ENCODE peak calls at places on chromosome 11, in nine cellular contexts. F is DMS79 treated with DMSO at 0.1 percent for 48 hours; P is iris pigment epithelial cell; J is stimulated activated CD4-positive, alpha-beta T cell treated with anti-CD3 and anti-CD28 coated beads, Interleukin-15, amount 100 ng/mL, for 24 hours; Q is Peyer's patch; U is stimulated activated naive CD8-positive, alpha-beta T cell treated with anti-CD3 and anti-CD28 coated beads, Interleukin-15, amount 100 ng/mL, for 72 hours; W is fibroblast of mammary gland; C is HCT116; O is epithelial cell of esophagus. E is an unnamed sample.

GRCh38 chr11:57513911-57514537 is 1.5 kb downstream of the SLC43A1 start:
- DNase-seq in F (peak; percentile 36), P (peak; percentile 38), J (peak; percentile 61), Q (peak; percentile 66), U (peak; percentile 39), W (peak; percentile 35), C (no peak), O (peak; percentile 39), E (peak; percentile 57)

GRCh38 chr11:61567286-61568061 is 13.4 kb downstream of the SYT7 start:
- DNase-seq in F (no peak), P (peak; percentile 74), J (peak; percentile 85), Q (peak; percentile 82), U (peak; percentile 83), W (peak; percentile 77), C (peak; percentile 81), O (peak; percentile 85), E (peak; percentile 82)

GRCh38 chr11:133982901-133983300 is 26.1 kb upstream of the IGSF9B start:
- DNase-seq in F (no peak), P (no peak), J (no peak), Q (no peak), U (no peak), W (no peak), C (no peak), O (no peak), E (no peak)

GRCh38 chr11:86145439-86146156 is 76.7 kb upstream of the PICALM start:
- DNase-seq in F (no peak), P (no peak), J (no peak), Q (no peak), U (no peak), W (no peak), C (no peak), O (no peak), E (no peak)

GRCh38 chr11:85182437-85183109 is 444.6 kb downstream of the DLG2 start:
- DNase-seq in F (no peak), P (peak; percentile 64), J (no peak), Q (no peak), U (no peak), W (peak; percentile 45), C (peak; percentile 69), O (peak; percentile 49), E (no peak)

GRCh38 chr11:12864316-12865156 is 144.6 kb upstream of the RASSF10 start:
- DNase-seq in F (peak; percentile 35), P (peak; percentile 91), J (no peak), Q (no peak), U (no peak), W (no peak), C (no peak), O (peak; percentile 71), E (no peak)

GRCh38 chr11:15967966-15968365 is 388.4 kb downstream of the SOX6 start:
- DNase-seq in F (no peak), P (peak; percentile 83), J (no peak), Q (no peak), U (no peak), W (peak; percentile 89), C (no peak), O (peak; percentile 75), E (no peak)

GRCh38 chr11:131375936-131376335 is 5.5 kb downstream of the NTM start:
- DNase-seq in F (no peak), P (no peak), J (no peak), Q (no peak), U (no peak), W (no peak), C (no peak), O (no peak), E (no peak)

GRCh38 chr11:113288286-113288863 is 26.0 kb upstream of the TTC12 start:
- DNase-seq in F (no peak), P (no peak), J (no peak), Q (no peak), U (no peak), W (no peak), C (no peak), O (no peak), E (no peak)

GRCh38 chr11:93444671-93445073 is 98.5 kb downstream of the SMCO4 start:
- DNase-seq in F (no peak), P (peak; percentile 12), J (peak; percentile 35), Q (no peak), U (no peak), W (peak; percentile 19), C (no peak), O (peak; percentile 91), E (no peak)